ENCODE peak calls at places on chromosome 9, in four cellular contexts. Q, X, I and L are unnamed samples.

GRCh38 chr9:132350861-132351315 is 3.9 kb downstream of the SETX start:
- DNase-seq in Q (no peak), X (no peak), I (peak), L (no peak)

GRCh38 chr9:100674419-100675122 is 96.7 kb downstream of the CAVIN4 start:
- DNase-seq in Q (no peak), X (no peak), I (no peak), L (no peak)

GRCh38 chr9:99169982-99170761 is 51.6 kb downstream of the ALG2 start:
- DNase-seq in Q (peak), X (peak), I (no peak), L (no peak)

GRCh38 chr9:113257863-113258262 is 17.5 kb downstream of the CDC26 start:
- DNase-seq in Q (no peak), X (no peak), I (no peak), L (no peak)

GRCh38 chr9:121282309-121283071 is 14.5 kb downstream of the GSN start:
- DNase-seq in Q (no peak), X (no peak), I (peak), L (peak)

GRCh38 chr9:128828267-128828666 is 1.3 kb downstream of the SPOUT1 start:
- DNase-seq in Q (no peak), X (no peak), I (no peak), L (no peak)

GRCh38 chr9:7033611-7034010 is 275.8 kb downstream of the KDM4C start:
- DNase-seq in Q (no peak), X (no peak), I (no peak), L (no peak)

GRCh38 chr9:14156046-14156445 is 157.9 kb downstream of the NFIB start:
- DNase-seq in Q (no peak), X (no peak), I (no peak), L (no peak)

GRCh38 chr9:93096131-93096802 is at the start of gene CARD19:
- DNase-seq in Q (no peak), X (peak), I (peak), L (peak)

GRCh38 chr9:107488400-107489143 is 997 bp downstream of the KLF4 start:
- DNase-seq in Q (peak), X (peak), I (peak), L (peak)
- H4K8ac ChIP-seq in Q (no peak), X (no peak), I (no peak), L (no peak)

GRCh38 chr9:86948153-86948929 is 1.0 kb upstream of the GAS1 start:
- DNase-seq in Q (peak), X (peak), I (peak), L (peak)
- H4K8ac ChIP-seq in Q (no peak), X (no peak), I (peak), L (peak)

DNA sequence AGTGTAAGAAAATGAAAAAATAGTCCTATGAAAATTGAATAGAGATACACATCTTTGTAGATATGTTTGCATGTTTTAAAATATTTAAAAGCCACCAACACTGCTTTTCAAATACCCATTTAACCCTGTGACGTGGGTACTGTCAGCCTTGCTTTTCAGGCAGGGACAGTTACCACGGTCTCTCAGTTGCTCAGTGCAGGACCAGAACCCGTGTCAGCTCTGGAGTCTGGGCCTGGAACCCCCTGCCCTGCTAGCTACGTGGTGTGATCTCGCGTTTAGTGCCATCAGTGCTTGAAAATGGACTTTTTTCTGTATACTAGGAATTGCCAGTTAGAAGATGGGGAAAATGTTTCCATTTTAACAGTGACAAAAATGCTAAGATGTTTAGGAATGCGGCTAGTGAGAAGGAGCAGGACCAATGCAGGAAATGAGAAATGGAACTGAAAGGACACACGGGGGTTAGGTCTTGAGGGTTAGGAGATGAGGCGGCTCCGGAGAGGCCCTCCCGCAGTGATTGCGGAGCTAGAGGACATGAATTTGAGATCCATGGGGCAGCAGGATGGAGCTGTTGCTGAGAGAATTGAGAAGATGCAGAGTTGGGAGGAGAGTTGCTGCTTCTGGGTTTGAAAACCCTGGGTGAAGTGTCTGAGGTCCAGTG is 13.7 kb downstream of the RNU6ATAC start:
- DNase-seq in Q (no peak), X (no peak), I (no peak), L (no peak)
- H4K8ac ChIP-seq in Q (no peak), X (no peak), I (no peak), L (no peak)

DNA sequence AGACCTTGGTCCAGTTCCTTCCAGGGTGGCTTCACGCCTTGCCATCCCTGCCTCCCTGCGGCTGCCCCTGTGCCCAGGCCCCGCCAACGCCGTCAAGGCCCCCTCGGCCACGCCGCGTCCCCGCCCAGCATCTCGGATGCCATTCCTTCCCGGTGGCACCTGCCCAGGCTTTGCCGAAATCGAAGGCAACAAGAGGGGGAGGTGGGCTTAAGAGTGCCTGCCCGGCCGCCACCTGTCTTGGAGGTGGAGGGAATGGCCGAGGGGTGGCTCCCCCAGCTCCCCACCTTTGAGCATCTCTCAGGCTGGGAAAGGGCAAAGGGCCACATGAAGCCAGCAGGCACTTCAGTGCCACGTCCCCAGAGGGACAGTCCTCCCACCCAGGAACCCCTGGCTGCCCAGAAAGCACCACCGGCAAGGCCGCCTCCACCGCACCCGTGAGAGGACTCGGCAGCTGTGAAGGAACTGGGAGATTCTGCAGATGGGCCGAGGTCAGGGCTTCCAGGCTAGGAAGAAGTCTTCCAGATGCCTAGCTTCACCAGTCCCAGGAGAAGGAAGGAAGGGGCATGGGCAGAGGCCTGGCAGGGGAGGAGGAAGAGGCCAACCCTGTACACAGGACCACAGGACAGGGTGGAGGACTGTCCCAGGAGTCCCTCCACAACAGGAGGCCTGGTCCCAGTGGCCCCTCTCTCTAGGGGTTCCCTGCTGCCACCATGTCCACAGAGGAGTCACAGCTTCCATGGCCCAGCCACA is 218.0 kb downstream of the FANCC start:
- DNase-seq in Q (no peak), X (no peak), I (no peak), L (no peak)
- H4K8ac ChIP-seq in Q (no peak), X (no peak), I (peak), L (peak)

GRCh38 chr9:127559247-127559680 is 52.8 kb upstream of the STXBP1 start:
- DNase-seq in Q (no peak), X (no peak), I (no peak), L (no peak)
- H4K8ac ChIP-seq in Q (no peak), X (no peak), I (peak), L (peak)

DNA sequence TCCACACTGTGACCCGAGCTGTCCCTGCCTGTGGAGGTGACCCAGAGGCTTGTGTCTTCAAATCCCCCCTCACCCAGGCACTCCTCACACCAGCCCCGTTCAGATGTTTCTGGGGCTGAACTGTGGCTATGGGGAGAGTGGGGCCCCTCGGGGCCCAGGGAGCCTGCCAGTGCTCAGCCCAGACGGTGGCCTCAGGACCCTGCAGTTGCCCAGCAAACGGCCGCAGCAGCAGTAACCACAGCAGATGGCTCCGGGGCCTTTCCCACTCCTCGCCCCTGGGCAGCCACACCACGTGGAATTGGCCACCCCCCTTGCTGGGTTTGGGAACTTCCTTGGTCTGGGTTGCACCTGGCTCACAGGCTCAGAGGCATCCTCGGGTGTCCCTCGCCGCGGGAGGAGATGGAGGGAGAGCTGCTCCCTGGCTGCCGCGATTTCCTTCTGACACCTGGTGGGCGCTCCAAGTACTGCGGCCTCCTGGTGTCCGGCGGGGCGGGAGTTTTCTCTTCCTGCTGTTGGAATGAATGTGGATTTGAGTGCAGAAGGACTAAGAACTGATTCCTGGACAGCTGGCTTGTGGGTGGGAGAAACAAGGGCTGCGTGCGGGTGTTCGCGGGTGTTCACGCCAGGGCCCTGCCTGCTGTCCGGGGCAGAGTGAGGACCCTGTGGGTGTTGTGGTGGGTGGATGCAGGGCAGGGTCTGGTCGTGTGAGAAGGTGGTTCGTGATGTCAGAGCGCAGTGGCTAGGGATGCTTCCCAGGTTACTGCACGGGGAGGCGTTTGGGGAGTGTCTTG is 97.5 kb downstream of the COL5A1 start:
- DNase-seq in Q (peak), X (peak), I (peak), L (peak)
- H4K8ac ChIP-seq in Q (no peak), X (no peak), I (no peak), L (no peak)

GRCh38 chr9:116564266-116564793 is 122.8 kb upstream of the TRIM32 start:
- DNase-seq in Q (no peak), X (no peak), I (no peak), L (no peak)

GRCh38 chr9:116565986-116566385 is 121.1 kb upstream of the TRIM32 start:
- DNase-seq in Q (no peak), X (no peak), I (no peak), L (no peak)

GRCh38 chr9:116569111-116569510 is 118.0 kb upstream of the TRIM32 start:
- DNase-seq in Q (no peak), X (no peak), I (no peak), L (no peak)

GRCh38 chr9:116572095-116572748 is 114.9 kb upstream of the TRIM32 start:
- DNase-seq in Q (peak), X (peak), I (peak), L (peak)

GRCh38 chr9:116566677-116567488 is 120.2 kb upstream of the TRIM32 start:
- DNase-seq in Q (no peak), X (no peak), I (peak), L (no peak)
- H4K8ac ChIP-seq in Q (no peak), X (no peak), I (peak), L (no peak)

GRCh38 chr9:126275386-126276001 is 51.1 kb upstream of the MVB12B start:
- DNase-seq in Q (peak), X (peak), I (peak), L (peak)
- H4K8ac ChIP-seq in Q (no peak), X (no peak), I (no peak), L (no peak)

GRCh38 chr9:34629492-34629809 is 585 bp upstream of the ARID3C start:
- DNase-seq in Q (no peak), X (no peak), I (no peak), L (no peak)
- H4K8ac ChIP-seq in Q (no peak), X (no peak), I (no peak), L (no peak)